ENCODE peak calls at places on chromosomes 6 and 20, in nine cellular contexts. X is testis; Q is heart right ventricle; T is SK-N-SH; I is CD8-positive, alpha-beta T cell; P is tibial artery; M is transverse colon; D is CD8-positive, alpha-beta memory T cell; A is mammary epithelial cell. F is an unnamed sample.

GRCh38 chr6:3019749-3020320 is 20.1 kb downstream of the NQO2 start:
- DNase-seq in M (no peak), Q (no peak), X (no peak), A (no peak), I (no peak), D (no peak), T (no peak), P (no peak), F (no peak)

GRCh38 chr6:5846335-5846734 is 160.4 kb downstream of the NRN1 start:
- DNase-seq in P (no peak), M (no peak), I (no peak), Q (no peak), X (no peak), T (no peak), D (no peak), A (no peak), F (no peak)

GRCh38 chr6:168791916-168792315 is 350.9 kb downstream of the SMOC2 start:
- DNase-seq in D (no peak), Q (no peak), I (no peak), T (no peak), P (no peak), M (no peak), X (no peak), A (no peak), F (no peak)

GRCh38 chr6:167469655-167470054 is 144.8 kb downstream of the TTLL2 start:
- DNase-seq in D (no peak), A (no peak), T (no peak), I (no peak), P (no peak), M (no peak), Q (peak; percentile 69), X (peak; percentile 70), F (no peak)

GRCh38 chr6:167647333-167647732 is 179.4 kb upstream of the AFDN start:
- DNase-seq in M (no peak), X (no peak), Q (no peak), I (no peak), T (no peak), A (no peak), P (no peak), D (no peak), F (no peak)

GRCh38 chr20:36097331-36097730 is 57.2 kb upstream of the EPB41L1 start:
- DNase-seq in P (no peak), A (peak; percentile 34), I (no peak), M (peak; percentile 64), X (no peak), D (no peak), T (no peak), Q (no peak), F (no peak)

GRCh38 chr20:32607727-32608663 is 22.9 kb upstream of the NOL4L start:
- DNase-seq in T (peak; percentile 61), A (no peak), P (no peak), M (no peak), Q (peak; percentile 40), I (no peak), X (no peak), D (no peak), F (no peak)

GRCh38 chr20:47258745-47259695 is 97.5 kb downstream of the ZMYND8 start:
- DNase-seq in I (no peak), Q (no peak), X (peak; percentile 53), P (no peak), D (no peak), A (peak; percentile 77), T (no peak), M (no peak), F (no peak)

GRCh38 chr6:123380257-123380656 is 256.5 kb downstream of the TRDN start:
- DNase-seq in M (no peak), Q (no peak), X (peak; percentile 23), D (no peak), A (peak; percentile 14), P (no peak), I (no peak), T (peak; percentile 5), F (no peak)

GRCh38 chr20:32213870-32214269 is 6.2 kb downstream of the POFUT1 start:
- DNase-seq in I (no peak), M (no peak), T (no peak), A (no peak), D (no peak), P (no peak), Q (no peak), X (no peak), F (no peak)

GRCh38 chr6:86913795-86914194 is 23.5 kb upstream of the HTR1E start:
- DNase-seq in X (no peak), I (no peak), A (peak; percentile 1), T (no peak), Q (no peak), D (no peak), P (no peak), M (no peak), F (no peak)

GRCh38 chr6:168709034-168709433 is 268.1 kb downstream of the SMOC2 start:
- DNase-seq in Q (no peak), I (no peak), M (no peak), A (no peak), T (no peak), P (no peak), X (no peak), D (no peak), F (no peak)

GRCh38 chr20:48317578-48317977 is 510.2 kb downstream of the PREX1 start:
- DNase-seq in M (no peak), T (no peak), X (no peak), D (no peak), I (no peak), A (no peak), P (no peak), Q (no peak), F (no peak)
- H3K4me3 ChIP-seq in M (no peak overlapping the region), T (no peak overlapping the region), X (no peak overlapping the region), D (no peak overlapping the region), I (no peak overlapping the region), A (no peak overlapping the region), P (no peak overlapping the region), Q (no peak overlapping the region), F (no peak overlapping the region)

DNA sequence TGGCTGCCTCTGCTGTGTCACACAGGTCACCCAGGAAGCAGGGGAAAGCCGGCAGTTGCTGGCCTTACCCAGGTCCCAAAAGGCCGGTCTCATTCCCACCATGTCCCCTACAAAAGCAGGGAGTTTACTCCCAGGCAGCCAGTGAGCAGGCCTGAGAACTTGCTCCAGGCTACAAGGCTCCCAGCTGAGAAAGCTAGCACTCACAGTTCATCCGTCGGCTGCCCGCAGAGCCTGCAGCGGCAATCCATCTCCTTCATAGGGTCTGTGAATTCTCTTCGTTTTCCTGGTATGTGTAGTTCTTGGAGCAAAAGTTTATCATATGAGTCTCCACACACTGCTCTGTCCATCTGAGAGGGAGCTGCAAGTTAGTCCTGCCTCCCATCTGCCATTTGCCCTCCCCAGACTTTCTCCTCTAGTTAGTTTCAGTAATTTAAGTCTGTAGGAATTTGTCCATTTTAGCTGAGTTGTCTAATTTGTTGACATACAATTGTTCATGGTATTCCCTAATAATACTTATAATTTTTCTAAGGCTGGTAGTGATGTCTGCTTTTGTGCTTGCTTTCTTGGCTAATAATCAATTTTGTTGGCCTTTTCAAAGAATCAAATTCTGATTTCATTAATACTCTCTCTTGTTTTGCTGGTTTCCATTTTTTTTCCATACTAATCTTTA is 135.6 kb downstream of the MAP3K4 start:
- DNase-seq in Q (no peak), X (no peak), D (no peak), T (no peak), A (no peak), M (no peak), P (no peak), I (no peak), F (no peak)
- H3K9me3 ChIP-seq in Q (peaks cover 9% of the 10 kb centered on the region), X (no peaks in the 10 kb centered on the region), D (no peaks in the 10 kb centered on the region), T (no peaks in the 10 kb centered on the region), A (peaks cover 3% of the 10 kb centered on the region), M (peaks cover 19% of the 10 kb centered on the region), P (no peaks in the 10 kb centered on the region), I (peaks cover 6% of the 10 kb centered on the region), F (peaks cover 11% of the 10 kb centered on the region)

DNA sequence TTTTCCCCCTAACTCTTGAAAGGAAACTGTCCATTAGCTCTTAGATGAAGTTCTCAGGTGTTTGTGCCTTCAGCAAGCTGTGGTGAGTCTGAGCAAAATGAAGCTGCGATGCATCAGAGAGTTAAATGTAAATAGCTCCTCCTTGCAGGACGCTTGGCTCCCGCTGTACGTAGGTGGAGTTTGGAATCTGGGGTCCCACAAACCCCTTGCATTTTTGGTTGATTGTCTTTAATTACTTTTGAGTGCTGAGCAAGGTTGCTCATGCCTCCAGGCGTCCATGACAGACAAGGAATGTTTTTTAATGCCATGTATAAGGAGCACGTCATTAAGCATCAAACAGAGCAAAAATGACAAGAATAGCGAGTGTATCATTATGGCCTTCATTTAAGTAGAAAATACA is 300.5 kb downstream of the TFAP2C start:
- DNase-seq in I (no peak), M (no peak), D (no peak), X (no peak), T (no peak), A (no peak), P (no peak), Q (no peak), F (no peak)
- H3K27me3 ChIP-seq in I (no peaks in the 10 kb centered on the region), M (peaks cover 68% of the 10 kb centered on the region), D (peaks cover 1% of the 10 kb centered on the region), X (no peaks in the 10 kb centered on the region), T (peaks cover 48% of the 10 kb centered on the region), A (peaks cover 18% of the 10 kb centered on the region), P (no peaks in the 10 kb centered on the region), Q (peaks cover 81% of the 10 kb centered on the region), F (peaks cover 37% of the 10 kb centered on the region)

GRCh38 chr20:44910690-44911262 is 916 bp downstream of the PABPC1L start:
- DNase-seq in Q (no peak), I (no peak), M (no peak), D (no peak), P (no peak), X (no peak), A (no peak), T (no peak), F (no peak)
- H3K4me3 ChIP-seq in Q (peak overlapping the region; percentile 75), I (peak overlapping the region; percentile 66), M (peak overlapping the region; percentile 66), D (peak overlapping the region; percentile 70), P (peak overlapping the region; percentile 57), X (peak overlapping the region; percentile 72), A (peak overlapping the region; percentile 86), T (peak overlapping the region; percentile 87), F (peak overlapping the region; percentile 76)

GRCh38 chr6:50846860-50847171 is 28.1 kb downstream of the TFAP2B start:
- DNase-seq in X (no peak), A (no peak), T (no peak), D (no peak), P (no peak), Q (no peak), I (no peak), M (no peak), F (no peak)
- H3K9me3 ChIP-seq in X (no peaks in the 10 kb centered on the region), A (no peaks in the 10 kb centered on the region), T (no peaks in the 10 kb centered on the region), D (no peaks in the 10 kb centered on the region), P (no peaks in the 10 kb centered on the region), Q (no peaks in the 10 kb centered on the region), I (no peaks in the 10 kb centered on the region), M (no peaks in the 10 kb centered on the region), F (no peaks in the 10 kb centered on the region)